ENCODE peak calls at places on chromosomes 13 and 19, in nine cellular contexts. K, U, D, C, R, B, A, Q and V are unnamed samples.

GRCh38 chr13:34303346-34303745 is 485.4 kb downstream of the RFC3 start:
- DNase-seq in D (no peak), Q (no peak), C (no peak), B (peak), U (no peak), K (no peak), R (no peak), A (no peak), V (no peak)

GRCh38 chr19:54470991-54471782 is 1.9 kb downstream of the CDC42EP5 start:
- DNase-seq in B (peak), C (peak), A (no peak), K (no peak), R (no peak), D (no peak), U (no peak), Q (peak), V (no peak)

GRCh38 chr19:42555317-42555716 is 27.0 kb upstream of the CEACAM1 start:
- DNase-seq in B (no peak), R (no peak), U (no peak), C (peak), Q (no peak), K (no peak), D (no peak), A (no peak), V (no peak)

GRCh38 chr19:37946132-37946531 is 39.1 kb downstream of the SIPA1L3 start:
- DNase-seq in K (no peak), R (no peak), Q (no peak), U (no peak), B (peak), D (no peak), C (no peak), A (no peak), V (no peak)

GRCh38 chr13:106721599-106721998 is 153.7 kb upstream of the ARGLU1 start:
- DNase-seq in Q (no peak), D (no peak), B (no peak), U (no peak), A (no peak), C (no peak), K (no peak), R (no peak), V (no peak)

GRCh38 chr13:114161644-114162532 is 17.2 kb upstream of the CFAP97D2 start:
- DNase-seq in Q (no peak), R (no peak), B (peak), D (no peak), A (no peak), U (no peak), K (no peak), C (no peak), V (no peak)

GRCh38 chr13:51229731-51230130 is 7.5 kb downstream of the FAM124A start:
- DNase-seq in Q (no peak), R (no peak), A (no peak), B (no peak), U (no peak), C (no peak), K (no peak), D (no peak), V (no peak)

GRCh38 chr13:79880820-79881219 is 399.9 kb downstream of the NDFIP2 start:
- DNase-seq in K (no peak), Q (no peak), B (no peak), C (no peak), A (no peak), R (no peak), D (no peak), U (no peak), V (no peak)

GRCh38 chr13:113305208-113305607 is 8.2 kb downstream of the LAMP1 start:
- DNase-seq in R (no peak), C (no peak), B (no peak), Q (no peak), D (no peak), K (no peak), U (peak), A (no peak), V (no peak)

GRCh38 chr13:27425918-27426630 is 1.7 kb downstream of the GTF3A start:
- DNase-seq in C (peak), R (no peak), K (peak), U (peak), D (peak), Q (peak), A (peak), B (peak), V (no peak)

GRCh38 chr13:20945952-20946383 is 43.4 kb upstream of the XPO4 start:
- DNase-seq in U (no peak), Q (peak), B (no peak), D (no peak), K (no peak), C (peak), A (no peak), R (no peak), V (no peak)

GRCh38 chr13:25170554-25171107 is 1.5 kb downstream of the AMER2 start:
- DNase-seq in D (no peak), R (no peak), U (no peak), K (peak), Q (no peak), B (no peak), C (peak), A (no peak), V (no peak)

GRCh38 chr13:41458939-41459753 is 1.8 kb downstream of the RGCC start:
- DNase-seq in U (peak), R (no peak), D (peak), K (peak), Q (peak), A (no peak), C (peak), B (peak), V (no peak)

GRCh38 chr13:41457589-41458186 is 338 bp downstream of the RGCC start:
- DNase-seq in B (no peak), R (no peak), A (no peak), Q (no peak), U (no peak), D (peak), C (peak), K (peak), V (no peak)

GRCh38 chr13:41455725-41456419 is 1.5 kb upstream of the RGCC start:
- DNase-seq in B (no peak), Q (no peak), D (no peak), A (no peak), R (no peak), K (no peak), C (peak), U (no peak), V (no peak)

GRCh38 chr13:41458187-41458938 is 1.0 kb downstream of the RGCC start:
- DNase-seq in R (no peak), C (peak), U (peak), B (peak), D (peak), K (no peak), A (no peak), Q (peak), V (no peak)

GRCh38 chr13:41456768-41457588 is at the start of gene RGCC:
- DNase-seq in D (peak), A (no peak), R (no peak), Q (peak), K (peak), C (peak), B (peak), U (peak), V (no peak)
- TF ChIP-seq POLR2AphosphoS5 in D (no peak), A (peak), R (peak), Q (peak), K (no peak), C (no peak), B (no peak), U (peak), V (no peak)

GRCh38 chr19:4360641-4361151 is 17.3 kb downstream of the MPND start:
- DNase-seq in U (no peak), R (no peak), B (no peak), A (no peak), D (no peak), K (no peak), C (no peak), Q (peak), V (no peak)

GRCh38 chr19:4361152-4362037 is 18.0 kb downstream of the MPND start:
- DNase-seq in B (no peak), C (peak), Q (peak), R (no peak), K (no peak), D (peak), U (no peak), A (no peak), V (no peak)

GRCh38 chr19:4358709-4359626 is 15.6 kb downstream of the MPND start:
- DNase-seq in C (no peak), Q (no peak), K (no peak), R (no peak), U (no peak), A (no peak), D (no peak), B (no peak), V (no peak)

GRCh38 chr19:4359627-4360000 is 16.3 kb downstream of the MPND start:
- DNase-seq in C (no peak), B (no peak), K (no peak), A (no peak), Q (peak), U (no peak), R (no peak), D (no peak), V (no peak)

DNA sequence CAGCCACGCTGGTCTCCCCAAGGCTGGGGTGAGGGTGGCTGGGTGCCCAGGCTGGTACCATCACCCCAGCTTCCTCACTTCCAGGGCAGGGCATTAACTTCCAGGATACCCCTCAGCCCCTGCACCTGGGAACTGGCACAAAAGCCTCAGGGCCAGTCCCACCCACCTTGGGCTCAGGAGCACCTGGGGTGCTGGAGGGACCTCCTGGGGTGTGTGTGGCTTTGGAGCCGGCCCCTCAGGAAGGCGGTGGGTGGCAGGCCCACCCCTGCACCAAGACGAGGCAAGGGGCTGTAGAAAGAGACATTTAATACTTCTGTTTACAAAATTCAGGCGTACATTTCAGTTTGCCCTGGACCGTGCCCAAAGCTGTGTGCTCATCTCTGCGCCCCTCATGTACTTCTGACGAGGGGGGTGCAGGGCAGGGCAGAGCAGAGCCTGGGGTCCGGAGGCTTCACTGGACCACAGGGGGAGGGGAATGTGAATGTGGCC is 16.8 kb downstream of the MPND start:
- DNase-seq in D (no peak), A (no peak), U (no peak), K (no peak), C (no peak), Q (no peak), B (no peak), R (no peak), V (no peak)
- TF ChIP-seq POLR2AphosphoS5 in D (no peak), A (no peak), U (no peak), K (no peak), C (no peak), Q (no peak), B (no peak), R (peak), V (no peak)

GRCh38 chr13:110124201-110124600 is 182.8 kb downstream of the COL4A1 start:
- DNase-seq in B (no peak), C (no peak), Q (no peak), A (no peak), K (no peak), U (no peak), R (no peak), D (no peak), V (no peak)

GRCh38 chr13:110123041-110123809 is 183.7 kb downstream of the COL4A1 start:
- DNase-seq in U (peak), K (no peak), Q (no peak), D (no peak), B (no peak), A (peak), R (peak), C (no peak), V (no peak)

GRCh38 chr13:110125613-110126272 is 181.2 kb downstream of the COL4A1 start:
- DNase-seq in R (no peak), C (no peak), B (no peak), D (no peak), Q (peak), A (peak), K (no peak), U (peak), V (no peak)

GRCh38 chr13:110126391-110126961 is 180.5 kb downstream of the COL4A1 start:
- DNase-seq in A (peak), R (no peak), C (peak), B (no peak), Q (peak), D (no peak), K (no peak), U (peak), V (no peak)

DNA sequence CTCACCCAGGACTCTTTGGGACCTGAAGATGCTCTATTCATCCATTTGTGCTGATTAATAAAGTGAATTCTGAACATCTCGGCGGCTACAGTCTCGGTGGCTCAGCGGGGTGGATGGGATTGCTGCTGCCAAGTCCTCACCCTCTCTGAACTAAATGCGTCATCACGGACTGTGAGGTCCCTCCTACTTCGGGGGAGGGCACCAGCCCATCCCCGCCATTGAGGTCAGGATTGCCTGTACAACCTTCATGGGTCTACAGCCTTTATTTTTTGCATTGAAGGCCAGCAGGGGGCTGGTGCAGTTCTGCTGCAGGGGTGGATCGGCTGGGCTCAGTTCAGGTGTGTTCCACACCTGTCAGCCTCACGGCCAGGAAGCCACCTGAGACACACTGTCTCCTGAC is 181.8 kb downstream of the COL4A1 start:
- DNase-seq in C (no peak), R (no peak), K (no peak), A (peak), B (no peak), U (peak), D (no peak), Q (no peak), V (no peak)
- TF ChIP-seq POLR2AphosphoS5 in C (no peak), R (no peak), K (no peak), A (no peak), B (no peak), U (no peak), D (no peak), Q (no peak), V (no peak)

GRCh38 chr19:12666305-12667048 is at the start of the genes MAN2B1 and WDR83:
- DNase-seq in Q (peak), C (peak), D (peak), A (no peak), R (no peak), B (peak), K (peak), U (peak), V (no peak)

GRCh38 chr19:12665646-12666304 is 767 bp downstream of the MAN2B1 start:
- DNase-seq in U (no peak), A (no peak), B (no peak), Q (no peak), C (no peak), D (no peak), K (no peak), R (no peak), V (no peak)

GRCh38 chr19:12667903-12668302 is 1.3 kb downstream of the WDR83 start:
- DNase-seq in B (no peak), A (no peak), U (no peak), Q (no peak), C (no peak), K (no peak), R (no peak), D (no peak), V (no peak)

GRCh38 chr19:12664406-12665280 is 1.9 kb downstream of the MAN2B1 start:
- DNase-seq in C (peak), U (no peak), A (no peak), D (peak), B (no peak), R (no peak), Q (no peak), K (no peak), V (no peak)

DNA sequence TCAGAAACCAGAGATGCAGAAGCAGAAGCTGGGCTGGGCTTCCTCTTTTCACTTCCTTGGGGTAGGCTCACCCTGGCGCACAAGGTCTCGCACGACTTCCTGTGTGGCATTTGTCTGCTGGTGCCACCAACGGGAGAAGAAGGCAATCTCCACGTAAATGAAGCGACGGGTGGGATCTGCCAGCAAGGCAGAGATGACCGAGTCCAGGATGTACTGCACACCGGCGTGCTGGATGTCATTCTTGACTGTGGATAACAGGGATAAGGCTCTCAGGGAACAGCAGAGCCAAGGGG is 1.3 kb downstream of the MAN2B1 start:
- DNase-seq in B (peak), A (no peak), C (no peak), D (no peak), Q (no peak), K (peak), R (no peak), U (no peak), V (no peak)
- TF ChIP-seq POLR2AphosphoS5 in B (no peak), A (no peak), C (no peak), D (no peak), Q (no peak), K (peak), R (no peak), U (no peak), V (no peak)

GRCh38 chr13:98364648-98365047 is 187.6 kb upstream of the RNF113B start:
- DNase-seq in Q (no peak), C (no peak), A (no peak), K (no peak), U (no peak), B (no peak), R (peak), D (no peak), V (no peak)
- TF ChIP-seq POLR2AphosphoS5 in Q (no peak), C (no peak), A (no peak), K (no peak), U (no peak), B (no peak), R (no peak), D (no peak), V (no peak)

GRCh38 chr13:97074618-97075017 is 80.3 kb upstream of the OXGR1 start:
- DNase-seq in B (no peak), Q (no peak), U (no peak), A (no peak), R (no peak), D (no peak), C (no peak), K (no peak), V (no peak)
- TF ChIP-seq POLR2AphosphoS5 in B (no peak), Q (no peak), U (no peak), A (no peak), R (no peak), D (no peak), C (no peak), K (no peak), V (no peak)

DNA sequence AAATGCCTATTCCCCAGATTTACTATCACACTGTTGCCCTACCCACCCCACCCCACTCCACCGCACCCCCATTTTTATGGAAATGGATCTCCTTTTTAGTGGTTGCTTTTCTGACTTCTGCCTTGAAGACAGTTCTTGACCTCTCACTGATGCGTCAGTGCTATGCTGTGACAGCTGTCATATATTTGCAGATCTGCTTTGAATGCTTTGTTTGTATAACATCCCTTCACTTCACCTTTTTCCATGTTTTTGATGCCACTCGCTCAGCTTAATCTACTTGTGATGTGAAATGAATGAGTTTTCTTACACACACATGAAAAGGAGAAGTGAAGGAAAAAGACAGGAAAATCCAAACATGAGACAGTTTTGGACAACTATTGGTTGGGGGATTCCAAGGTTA is 731.0 kb downstream of the SLITRK6 start:
- DNase-seq in C (no peak), B (no peak), U (no peak), K (no peak), D (no peak), Q (no peak), R (no peak), A (no peak), V (no peak)
- TF ChIP-seq POLR2AphosphoS5 in C (no peak), B (no peak), U (no peak), K (no peak), D (no peak), Q (no peak), R (no peak), A (no peak), V (no peak)

DNA sequence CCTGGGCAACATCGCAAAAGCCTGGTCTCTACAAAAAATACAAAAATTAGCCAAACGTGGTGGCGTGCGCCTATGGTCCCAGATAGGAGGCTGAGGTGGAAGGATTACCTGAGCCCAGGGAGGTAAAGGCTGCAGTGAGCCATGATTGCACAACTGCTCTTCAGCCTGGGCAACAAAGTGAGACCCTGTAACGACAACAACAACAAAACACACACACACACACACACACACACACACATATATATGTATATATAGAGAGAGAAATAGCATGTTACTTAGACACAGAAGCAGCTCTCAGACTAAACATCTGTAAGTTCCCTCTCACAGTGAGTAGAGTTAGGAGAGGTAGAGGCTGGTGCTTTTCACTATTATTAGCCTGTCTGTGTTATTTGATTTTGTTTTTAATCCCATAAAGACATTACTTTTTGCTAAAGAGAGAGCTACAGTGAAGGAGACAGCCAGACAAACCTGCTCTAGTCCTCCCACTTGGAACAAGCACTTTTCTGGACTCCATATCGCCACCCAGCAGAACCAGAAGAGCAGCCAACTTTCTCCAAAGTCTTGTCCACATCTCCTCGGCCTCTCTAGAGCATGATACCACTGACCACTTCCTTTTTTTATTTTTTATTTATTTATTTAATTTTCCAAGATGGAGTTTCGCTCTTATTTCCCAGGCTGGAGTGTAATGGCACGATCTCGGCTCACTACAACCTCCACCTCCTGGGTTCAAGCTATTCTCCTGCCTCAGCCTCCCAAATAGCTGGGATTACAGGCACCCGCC is 2.8 kb upstream of the LIN7B start:
- DNase-seq in B (no peak), C (no peak), K (no peak), Q (no peak), D (no peak), A (no peak), U (no peak), R (no peak), V (no peak)
- TF ChIP-seq POLR2AphosphoS5 in B (no peak), C (no peak), K (peak), Q (no peak), D (no peak), A (no peak), U (peak), R (no peak), V (peak)

DNA sequence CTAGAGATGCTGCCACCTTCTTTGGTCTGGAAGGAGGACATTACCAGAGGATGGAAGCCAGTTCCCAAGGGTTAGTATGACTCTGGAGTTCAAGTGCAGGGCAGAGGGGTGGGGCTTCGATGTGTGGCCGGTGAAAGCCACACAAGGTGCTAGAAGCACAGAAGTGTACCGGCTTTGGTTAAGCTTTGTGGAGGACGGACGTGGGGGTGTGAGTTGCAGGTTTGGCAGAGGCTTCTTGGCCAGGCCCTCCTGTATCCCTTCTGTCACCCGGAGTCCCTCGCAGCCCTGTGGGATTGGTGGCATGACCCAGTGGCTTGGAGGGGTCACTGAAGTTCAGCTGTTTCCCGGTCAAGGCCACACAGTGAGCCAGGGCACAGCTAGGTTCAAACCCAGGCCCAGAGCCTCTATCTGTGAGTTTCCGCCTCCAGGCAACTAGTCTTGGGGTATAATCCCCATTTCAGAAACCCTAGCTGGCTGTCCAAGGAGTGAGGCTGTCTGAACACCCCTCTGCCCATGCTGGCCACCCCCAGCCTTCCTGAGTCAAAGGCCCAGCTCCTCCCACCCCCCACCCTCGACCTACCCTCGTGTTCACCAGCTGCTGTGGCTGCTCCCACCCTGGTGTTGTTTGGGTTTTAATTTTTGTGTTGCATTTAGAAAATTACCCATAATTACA is 4.6 kb upstream of the SSBP4 start:
- DNase-seq in Q (no peak), K (no peak), B (no peak), A (no peak), U (no peak), R (no peak), C (peak), D (peak), V (no peak)
- TF ChIP-seq POLR2AphosphoS5 in Q (no peak), K (no peak), B (no peak), A (no peak), U (no peak), R (no peak), C (no peak), D (peak), V (no peak)